ENCODE peak calls at places on chromosomes 13 and 19, in ten cellular contexts. J is stomach; D is upper lobe of right lung; Q is psoas muscle; Z is right atrium auricular region; U is heart right ventricle; L is CD8-positive, alpha-beta memory T cell; W is CD4-positive, alpha-beta memory T cell; B is endodermal cell; E is PC-9. G is an unnamed sample.
A peak's percentile ranks its signal among the peaks of the same experiment; 100 is the strongest.

GRCh38 chr19:590396-590745 is 690 bp downstream of the HCN2 start:
- DNase-seq in Z (no peak), E (peak; percentile 31), U (no peak), L (peak; percentile 39), Q (no peak), D (no peak), J (no peak), B (peak; percentile 74), W (peak; percentile 40), G (no peak)

GRCh38 chr19:53537523-53538377 is at the start of gene ZNF331:
- DNase-seq in B (peak; percentile 88), E (peak; percentile 72), D (peak; percentile 93), W (peak; percentile 96), J (peak; percentile 83), Z (peak; percentile 90), U (peak; percentile 84), Q (peak; percentile 84), L (peak; percentile 95), G (peak; percentile 76)

GRCh38 chr13:34070006-34070405 is 252.1 kb downstream of the RFC3 start:
- DNase-seq in B (no peak), U (no peak), L (no peak), Q (no peak), W (no peak), E (no peak), Z (no peak), J (no peak), D (no peak), G (no peak)

GRCh38 chr13:28558126-28558525 is 63.2 kb upstream of the FLT1 start:
- DNase-seq in D (no peak), W (no peak), Z (no peak), Q (no peak), U (no peak), L (no peak), B (no peak), E (no peak), J (no peak), G (no peak)

GRCh38 chr19:33678796-33679195 is 57.0 kb downstream of the CHST8 start:
- DNase-seq in U (no peak), J (no peak), B (no peak), E (no peak), Q (no peak), L (no peak), Z (no peak), W (no peak), D (peak; percentile 31), G (peak; percentile 51)

GRCh38 chr13:102839462-102839861 is 6.4 kb upstream of the ERCC5 start:
- DNase-seq in E (no peak), L (no peak), B (no peak), Z (no peak), D (no peak), W (no peak), J (no peak), U (no peak), Q (no peak), G (no peak)

GRCh38 chr13:113291997-113292862 is 4.8 kb upstream of the LAMP1 start:
- DNase-seq in E (peak; percentile 41), U (peak; percentile 32), B (peak; percentile 68), Q (peak; percentile 66), W (peak; percentile 12), J (no peak), D (peak; percentile 83), L (peak; percentile 19), Z (peak; percentile 63), G (no peak)

GRCh38 chr13:24747248-24748151 is 16.5 kb upstream of the RNF17 start:
- DNase-seq in L (no peak), E (no peak), B (peak; percentile 78), J (no peak), W (no peak), Z (no peak), D (peak; percentile 64), Q (no peak), U (no peak), G (no peak)

GRCh38 chr19:35663981-35664380 is 2.3 kb upstream of the UPK1A start:
- DNase-seq in E (no peak), B (no peak), W (no peak), J (no peak), U (no peak), L (no peak), Q (no peak), D (no peak), Z (no peak), G (no peak)

GRCh38 chr19:17052439-17052838 is 22.8 kb downstream of the HAUS8 start:
- DNase-seq in Q (no peak), W (peak; percentile 22), J (peak; percentile 32), D (no peak), E (peak; percentile 57), L (peak; percentile 19), B (peak; percentile 87), Z (no peak), U (no peak), G (peak; percentile 37)

GRCh38 chr13:20773194-20774080 is at the start of gene EEF1AKMT1:
- DNase-seq in Q (peak; percentile 96), B (peak; percentile 98), U (peak; percentile 97), W (peak; percentile 93), L (peak; percentile 92), E (peak; percentile 89), Z (peak; percentile 89), D (peak; percentile 98), J (peak; percentile 95), G (peak; percentile 86)

GRCh38 chr13:39522329-39522728 is 80.7 kb downstream of the LHFPL6 start:
- DNase-seq in E (no peak), D (no peak), U (no peak), B (no peak), Z (no peak), L (no peak), J (no peak), W (no peak), Q (no peak), G (no peak)

GRCh38 chr13:113938716-113939115 is 35.2 kb downstream of the C13orf46 start:
- DNase-seq in E (no peak), D (no peak), J (no peak), B (no peak), W (no peak), Q (no peak), L (no peak), U (no peak), Z (no peak), G (no peak)

GRCh38 chr19:33477781-33478180 is 43.8 kb downstream of the PEPD start:
- DNase-seq in U (no peak), L (no peak), W (no peak), E (no peak), Z (no peak), Q (no peak), B (no peak), J (no peak), D (peak; percentile 20), G (no peak)

GRCh38 chr19:33394006-33394722 is 20.7 kb downstream of the CEBPG start:
- DNase-seq in Q (peak; percentile 85), J (no peak), B (no peak), D (peak; percentile 75), W (no peak), U (peak; percentile 61), L (no peak), Z (peak; percentile 91), E (no peak), G (no peak)

DNA sequence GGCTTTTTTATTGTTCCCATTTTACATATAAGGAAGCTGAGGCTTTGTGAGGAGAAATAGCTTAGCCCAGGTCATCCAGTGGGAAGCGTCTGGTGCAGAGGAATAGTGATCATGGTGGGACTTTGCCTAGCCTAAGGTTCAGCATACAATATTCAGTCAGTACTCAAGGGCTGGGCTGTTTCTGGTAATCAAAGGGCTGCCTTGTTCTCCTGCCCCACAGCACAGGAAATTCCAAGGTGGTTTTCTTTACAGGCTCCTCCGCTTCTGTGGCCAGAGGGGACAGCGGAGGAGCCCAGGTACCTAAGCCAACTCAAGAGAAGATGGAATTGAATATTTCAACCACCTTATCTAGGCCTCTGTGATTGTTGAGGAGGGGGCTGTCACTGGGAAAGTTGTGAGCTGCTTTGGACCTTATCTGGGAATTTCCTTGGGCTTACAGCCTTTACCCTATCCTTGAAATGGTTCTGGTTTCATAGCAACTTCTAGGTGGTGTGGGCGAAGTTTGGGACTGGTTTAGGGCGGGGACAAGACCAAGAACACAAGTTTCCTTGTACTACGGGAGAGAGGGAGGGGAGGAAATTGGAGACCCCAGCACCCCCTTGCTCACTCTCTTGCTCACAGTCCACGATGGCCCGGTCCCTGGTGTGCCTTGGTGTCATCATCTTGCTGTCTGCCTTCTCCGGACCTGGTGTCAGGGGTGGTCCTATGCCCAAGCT is at the start of gene MIA:
- DNase-seq in D (no peak), U (no peak), L (no peak), E (no peak), Q (no peak), W (no peak), Z (no peak), J (no peak), B (no peak), G (no peak)
- H3K27ac ChIP-seq in D (peak within 1 kb of the TSS; percentile 97), U (peak within 1 kb of the TSS; percentile 97), L (peak within 1 kb of the TSS; percentile 95), E (no peak within 1 kb of the TSS), Q (no peak within 1 kb of the TSS), W (no peak within 1 kb of the TSS), Z (no peak within 1 kb of the TSS), J (peak within 1 kb of the TSS; percentile 98), B (no peak within 1 kb of the TSS), G (no peak within 1 kb of the TSS)

GRCh38 chr19:6022570-6023049 is 44.7 kb upstream of the RANBP3 start:
- DNase-seq in J (no peak), Q (no peak), D (no peak), E (no peak), W (no peak), Z (no peak), B (no peak), U (no peak), L (no peak), G (no peak)
- H3K4me3 ChIP-seq in J (no peak overlapping the region), Q (no peak overlapping the region), D (no peak overlapping the region), E (no peak overlapping the region), W (no peak overlapping the region), Z (no peak overlapping the region), B (no peak overlapping the region), U (no peak overlapping the region), L (no peak overlapping the region), G (no peak overlapping the region)

GRCh38 chr19:39971380-39971841 is 446 bp downstream of the PSMC4 start:
- DNase-seq in U (no peak), Q (no peak), W (no peak), E (no peak), L (no peak), B (no peak), D (no peak), Z (no peak), J (peak; percentile 26), G (peak; percentile 33)
- H3K27ac ChIP-seq in U (peak overlapping the region; percentile 96), Q (peak overlapping the region; percentile 94), W (peak overlapping the region; percentile 94), E (peak overlapping the region; percentile 31), L (peak overlapping the region; percentile 96), B (peak overlapping the region; percentile 14), D (peak overlapping the region; percentile 93), Z (peak overlapping the region; percentile 92), J (peak overlapping the region; percentile 97), G (peak overlapping the region; percentile 78)

DNA sequence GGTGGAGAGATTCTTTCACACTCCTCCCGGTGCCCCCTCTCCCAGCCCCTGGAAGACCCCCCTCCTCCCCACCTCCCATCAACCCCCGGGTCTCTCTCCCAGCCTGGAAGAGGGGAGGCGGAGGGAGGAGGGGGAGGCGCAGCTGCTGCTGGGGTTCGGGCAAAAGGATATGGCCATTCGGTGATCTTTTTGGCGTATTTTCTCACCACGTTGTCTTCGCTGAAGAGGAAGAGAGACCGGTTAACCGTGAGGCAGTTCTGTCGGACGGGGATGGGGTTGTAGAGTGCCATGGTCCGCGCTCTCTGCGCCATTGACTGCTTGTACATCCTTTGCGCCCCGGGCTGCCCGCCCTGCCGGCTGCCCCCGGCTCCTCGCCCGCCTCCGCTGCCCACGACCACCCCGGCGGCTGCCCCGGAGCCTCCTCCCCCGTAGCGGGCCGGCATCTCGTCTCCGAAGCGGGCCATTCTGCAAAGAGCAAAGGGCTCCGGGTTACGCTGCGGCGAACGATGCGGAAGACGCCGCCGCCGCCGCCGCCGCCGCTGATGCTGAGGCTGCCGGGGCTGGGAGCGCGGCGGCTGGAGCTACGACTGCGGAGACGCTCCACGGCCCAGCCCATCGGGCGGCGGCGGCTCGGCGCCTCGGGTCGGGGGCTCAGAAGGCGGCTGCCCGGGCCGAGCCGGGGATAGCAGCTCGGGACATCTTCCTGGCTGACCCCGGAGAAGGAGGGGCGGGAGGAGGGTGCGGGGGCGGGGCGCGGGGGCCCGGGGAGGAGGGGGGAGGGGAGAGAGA is at the start of gene CACNA1A:
- DNase-seq in W (peak; percentile 4), U (no peak), Q (no peak), D (no peak), J (no peak), L (peak; percentile 3), B (peak; percentile 78), Z (no peak), E (no peak), G (peak; percentile 51)
- H3K4me3 ChIP-seq in W (peak within 1 kb of the TSS; percentile 24), U (peak within 1 kb of the TSS; percentile 22), Q (peak within 1 kb of the TSS; percentile 48), D (peak within 1 kb of the TSS; percentile 19), J (peak within 1 kb of the TSS; percentile 43), L (no peak within 1 kb of the TSS), B (peak within 1 kb of the TSS; percentile 66), Z (peak within 1 kb of the TSS; percentile 46), E (no peak within 1 kb of the TSS), G (peak within 1 kb of the TSS; percentile 76)

G was measured in dorsolateral prefrontal cortex.